ENCODE peak calls at places on chromosomes 1 and 21, in seven cellular contexts. P is IMR-90, D is mesenchymal stem cell, Y is H1, U is neuronal stem cell, T is mesendoderm, W is H9. C is an unnamed sample.

GRCh38 chr1:205344010-205344808 is 12.5 kb downstream of the KLHDC8A start:
- DNase-seq in P (no peak), D (peak), Y (peak), U (no peak), T (peak), W (no peak), C (peak)

GRCh38 chr1:7856345-7856744 is 3.5 kb upstream of the UTS2 start:
- DNase-seq in P (no peak), D (peak), Y (no peak), U (no peak), T (peak), W (no peak), C (no peak)

GRCh38 chr1:40257313-40257687 is 736 bp upstream of the ZMPSTE24 start:
- DNase-seq in P (no peak), D (no peak), Y (no peak), U (no peak), T (no peak), W (peak), C (peak)

GRCh38 chr1:168227620-168228019 is 1.8 kb downstream of the SFT2D2 start:
- DNase-seq in P (no peak), D (peak), Y (no peak), U (no peak), T (no peak), W (no peak), C (no peak)

GRCh38 chr1:10692401-10693021 is 103.9 kb downstream of the CASZ1 start:
- DNase-seq in P (no peak), D (no peak), Y (no peak), U (no peak), T (peak), W (no peak), C (peak)

GRCh38 chr1:181442181-181442525 is 41.2 kb upstream of the CACNA1E start:
- DNase-seq in P (no peak), D (no peak), Y (no peak), U (no peak), T (no peak), W (no peak), C (no peak)

GRCh38 chr1:193701729-193702128 is 515.3 kb upstream of the B3GALT2 start:
- DNase-seq in P (no peak), D (no peak), Y (no peak), U (no peak), T (no peak), W (no peak), C (no peak)

GRCh38 chr1:182377175-182377574 is 14.4 kb downstream of the GLUL start:
- DNase-seq in P (no peak), D (no peak), Y (no peak), U (no peak), T (no peak), W (no peak), C (no peak)

GRCh38 chr1:33399375-33399774 is 31.5 kb downstream of the PHC2 start:
- DNase-seq in P (no peak), D (no peak), Y (no peak), U (no peak), T (no peak), W (no peak), C (no peak)

GRCh38 chr1:176696109-176696508 is 233.1 kb downstream of the PAPPA2 start:
- DNase-seq in P (peak), D (peak), Y (no peak), U (no peak), T (peak), W (peak), C (peak)

GRCh38 chr1:91160363-91161075 is 138.7 kb upstream of the ZNF644 start:
- DNase-seq in P (no peak), D (no peak), Y (no peak), U (no peak), T (no peak), W (no peak), C (no peak)

GRCh38 chr1:153775432-153776311 is 465 bp downstream of the SLC27A3 start:
- DNase-seq in P (peak), D (peak), Y (peak), U (peak), T (peak), W (peak), C (peak)

GRCh38 chr1:11536573-11537379 is 57.8 kb downstream of the DISP3 start:
- DNase-seq in P (no peak), D (no peak), Y (no peak), U (no peak), T (no peak), W (no peak), C (no peak)

GRCh38 chr21:33261635-33262034 is 4.5 kb upstream of the IL10RB start:
- DNase-seq in P (peak), D (peak), Y (no peak), U (no peak), T (no peak), W (no peak), C (no peak)

GRCh38 chr1:54813479-54814147 is 12.5 kb upstream of the TTC22 start:
- DNase-seq in P (no peak), D (no peak), Y (peak), U (no peak), T (peak), W (peak), C (no peak)

DNA sequence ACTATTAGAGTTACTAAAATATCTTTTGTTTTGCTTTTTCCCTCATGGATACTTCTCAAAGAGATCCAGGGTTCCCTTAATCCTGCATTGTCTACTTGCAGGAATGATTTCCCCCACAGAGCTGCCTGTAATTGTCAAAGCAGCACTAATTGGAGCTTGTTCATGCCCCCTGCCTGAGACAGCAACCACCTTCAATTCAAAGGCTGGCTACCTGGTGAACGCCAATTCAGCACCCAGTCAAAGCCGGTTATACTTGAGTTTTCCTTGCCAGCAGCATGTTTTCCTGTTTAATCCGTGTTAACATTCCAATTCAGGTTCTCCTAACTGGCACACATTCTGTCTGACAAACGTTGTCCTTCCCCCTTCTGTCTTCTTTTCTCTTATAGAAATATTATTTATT is 382.9 kb downstream of the NTNG1 start:
- DNase-seq in P (no peak), D (no peak), Y (no peak), U (peak), T (peak), W (no peak), C (no peak)
- H4K8ac ChIP-seq in P (no peak), D (no peak), Y (no peak), U (no peak), T (no peak), W (no peak), C (no peak)

DNA sequence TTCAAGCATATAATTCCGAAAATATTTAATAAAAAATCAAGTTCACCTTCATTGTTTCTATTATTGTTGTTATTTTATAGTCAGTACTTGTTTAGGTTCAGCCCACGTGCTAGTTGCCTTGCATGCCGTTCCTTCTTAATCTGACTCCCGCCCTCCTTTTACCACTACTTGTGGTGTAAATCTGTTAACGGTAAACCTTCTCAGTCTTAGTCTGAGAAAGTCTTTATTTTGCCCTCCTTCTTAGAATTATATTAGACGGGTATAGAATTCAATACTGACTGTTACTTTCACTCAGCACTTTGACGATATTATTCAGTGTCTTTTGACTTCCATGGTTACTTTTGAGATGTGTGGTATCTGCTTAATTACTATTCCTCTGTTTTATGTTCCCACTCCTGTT is 104.8 kb downstream of the RGL1 start:
- DNase-seq in P (no peak), D (no peak), Y (no peak), U (no peak), T (no peak), W (no peak), C (no peak)
- H3K27ac ChIP-seq in P (no peak), D (no peak), Y (no peak), U (no peak), T (no peak), W (no peak), C (no peak)

GRCh38 chr1:44354840-44355581 is at the start of gene ERI3:
- DNase-seq in P (peak), D (peak), Y (peak), U (peak), T (peak), W (peak), C (peak)

GRCh38 chr1:44355582-44356305 is 687 bp upstream of the ERI3 start:
- DNase-seq in P (no peak), D (no peak), Y (no peak), U (no peak), T (peak), W (no peak), C (no peak)

GRCh38 chr1:44354268-44354839 is 703 bp downstream of the ERI3 start:
- DNase-seq in P (peak), D (peak), Y (peak), U (no peak), T (peak), W (no peak), C (no peak)

GRCh38 chr1:44359234-44359937 is 4.3 kb upstream of the ERI3 start:
- DNase-seq in P (no peak), D (no peak), Y (no peak), U (no peak), T (no peak), W (no peak), C (peak)

GRCh38 chr1:44357710-44358109 is 2.7 kb upstream of the ERI3 start:
- DNase-seq in P (no peak), D (no peak), Y (no peak), U (no peak), T (no peak), W (no peak), C (no peak)
- H2AK5ac ChIP-seq in P (no peak), D (no peak), Y (no peak), U (no peak), T (no peak), W (no peak), C (no peak)

DNA sequence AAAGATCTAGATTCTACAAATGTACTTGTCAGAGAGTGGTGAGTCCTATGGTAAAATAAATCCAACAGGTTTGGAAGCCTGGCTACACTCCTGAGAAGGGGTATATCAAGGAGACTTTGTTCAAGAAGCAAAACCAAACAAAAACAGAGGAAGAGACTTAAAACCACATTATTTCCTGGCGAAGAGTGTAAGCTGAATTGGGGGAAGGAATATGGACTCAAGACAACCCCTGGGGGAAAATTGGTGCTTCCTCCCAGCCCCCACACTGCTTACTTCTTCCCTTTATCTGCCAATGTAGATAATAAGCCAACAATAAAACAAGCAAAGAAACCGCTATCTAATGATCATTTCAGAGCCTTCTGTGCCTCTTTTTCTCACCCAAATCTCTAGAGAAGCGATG is 48.4 kb upstream of the ZBTB18 start:
- DNase-seq in P (no peak), D (no peak), Y (no peak), U (no peak), T (no peak), W (no peak), C (no peak)
- H4K8ac ChIP-seq in P (no peak), D (no peak), Y (no peak), U (no peak), T (no peak), W (no peak), C (no peak)

DNA sequence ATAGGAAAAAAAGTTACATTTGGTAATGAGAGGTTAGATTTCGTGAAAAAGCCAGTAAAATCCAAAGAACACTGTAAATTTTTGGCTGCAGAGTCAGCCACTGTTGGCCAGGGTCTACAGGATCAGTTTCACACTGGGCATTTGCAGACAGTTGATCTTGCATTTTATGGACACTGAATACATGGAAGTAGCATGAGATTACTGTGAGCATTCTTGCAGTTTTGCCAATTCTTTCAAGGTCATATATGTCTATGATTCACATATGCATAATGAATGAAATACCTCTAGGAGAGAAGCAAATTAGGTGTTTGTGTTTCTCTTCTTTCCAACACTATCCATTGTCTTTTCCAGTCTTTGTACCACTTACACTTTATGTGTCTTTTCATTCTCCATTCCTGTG is 200.8 kb upstream of the DPYD start:
- DNase-seq in P (peak), D (no peak), Y (no peak), U (no peak), T (no peak), W (no peak), C (no peak)
- H3K27ac ChIP-seq in P (no peak), D (no peak), Y (no peak), U (no peak), T (no peak), W (no peak), C (no peak)

GRCh38 chr21:36471254-36471723 is 8.6 kb downstream of the CLDN14 start:
- DNase-seq in P (peak), D (peak), Y (no peak), U (no peak), T (no peak), W (no peak), C (no peak)
- H2AK5ac ChIP-seq in P (no peak), D (no peak), Y (no peak), U (no peak), T (no peak), W (no peak), C (no peak)

DNA sequence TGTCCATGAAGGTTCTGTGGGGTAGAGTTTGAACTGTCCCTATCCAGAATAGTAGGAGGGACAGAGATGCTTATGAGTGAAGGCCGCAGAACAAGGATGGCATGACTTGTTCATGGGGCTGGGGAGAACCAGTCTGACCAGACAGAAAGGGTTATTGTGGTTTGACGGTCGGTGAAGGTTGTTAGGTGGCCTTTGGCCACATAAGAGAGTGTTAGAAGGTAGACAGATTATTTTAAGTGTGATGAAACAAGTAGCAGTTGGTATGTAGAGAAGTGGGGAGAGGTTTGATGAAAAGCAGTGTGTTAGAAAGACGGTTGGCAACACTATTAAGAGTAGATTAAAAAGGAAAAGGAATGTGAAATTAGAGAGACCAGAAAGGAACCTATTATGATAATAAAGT is 355.1 kb downstream of the DISC1 start:
- DNase-seq in P (no peak), D (no peak), Y (no peak), U (no peak), T (no peak), W (no peak), C (no peak)
- H4K8ac ChIP-seq in P (no peak), D (no peak), Y (no peak), U (no peak), T (no peak), W (no peak), C (no peak)

DNA sequence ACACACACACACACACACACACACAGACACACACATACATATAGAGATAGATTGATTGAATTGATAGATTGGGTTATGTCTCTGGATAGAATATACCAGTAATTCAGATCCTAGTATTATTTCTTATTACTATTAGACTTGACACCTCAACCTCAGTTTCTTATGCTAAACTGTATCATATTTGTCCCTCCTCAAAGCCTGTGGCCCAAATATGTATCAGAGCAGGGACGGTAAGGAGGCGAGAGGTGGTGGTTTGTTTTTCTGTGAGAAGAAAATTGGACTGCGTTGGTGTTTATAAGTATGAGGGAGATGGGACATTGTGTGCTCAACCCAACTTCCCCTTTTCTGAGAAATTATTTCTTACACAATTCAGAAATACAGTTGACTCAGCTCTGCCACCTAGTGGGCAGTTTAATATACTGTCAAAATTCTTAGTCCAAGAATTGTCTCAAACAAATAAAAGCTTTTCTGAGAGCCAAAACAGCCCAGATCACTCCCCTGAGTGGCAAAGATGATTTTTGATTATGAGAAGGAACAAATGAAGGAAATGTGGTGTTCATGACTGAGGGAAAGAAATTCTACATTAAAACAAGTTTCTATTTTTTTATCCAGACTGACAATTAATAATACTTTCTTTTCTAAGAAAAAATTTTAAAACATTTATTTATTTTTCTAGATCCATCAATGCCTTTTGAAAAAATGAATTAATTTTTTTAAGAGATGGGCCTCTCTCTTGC is 10.8 kb upstream of the TXNIP start:
- DNase-seq in P (peak), D (peak), Y (peak), U (peak), T (peak), W (no peak), C (peak)
- H3K27ac ChIP-seq in P (peak), D (no peak), Y (no peak), U (no peak), T (no peak), W (no peak), C (no peak)

DNA sequence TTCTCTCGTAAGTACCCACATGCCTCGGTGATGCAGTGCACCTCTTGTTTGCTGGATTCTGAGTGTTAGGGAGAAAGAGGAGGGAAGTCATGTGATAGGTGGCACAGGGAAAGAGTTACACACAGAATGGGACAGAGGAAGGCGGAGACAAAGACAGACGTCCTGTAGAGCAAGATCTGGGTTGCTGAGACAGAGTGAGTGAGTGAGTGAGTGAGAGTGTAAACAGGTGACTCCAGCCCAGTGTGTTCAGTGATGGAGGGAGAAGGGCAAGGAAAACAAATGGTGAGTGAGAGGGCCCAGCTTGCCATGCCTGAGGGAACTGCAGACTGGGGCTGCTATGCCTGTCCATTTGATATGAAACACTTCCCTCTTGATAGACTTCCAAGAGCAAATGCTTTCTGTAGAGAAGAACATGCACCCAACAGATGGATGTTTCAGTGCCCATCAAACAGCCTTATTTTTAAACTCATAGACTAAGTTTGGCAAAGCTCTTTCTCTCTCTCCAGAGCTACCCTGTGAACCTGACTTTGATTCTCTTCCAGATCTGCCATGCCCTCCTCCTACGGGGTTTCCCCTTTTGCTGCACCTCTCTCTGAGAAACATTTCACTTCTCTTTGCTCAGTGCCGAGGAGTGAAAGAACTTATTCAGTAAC is 209.9 kb upstream of the COA6 start:
- DNase-seq in P (no peak), D (no peak), Y (no peak), U (no peak), T (peak), W (no peak), C (no peak)
- H2AK5ac ChIP-seq in P (no peak), D (no peak), Y (no peak), U (no peak), T (no peak), W (no peak), C (no peak)

C was measured in trophoblast cell.